ENCODE peak calls at places on chromosomes 13 and 19, in five cellular contexts. H is upper lobe of right lung; U is IMR-90; Z is naive thymus-derived CD4-positive, alpha-beta T cell; Q is psoas muscle. Y is an unnamed sample. For H3K9me3, the result is how much of the 10 kb centered on the place peaks cover.

GRCh38 chr13:108426893-108427292 is 157.4 kb downstream of the TNFSF13B start:
- DNase-seq in Z (no peak), U (no peak), Q (no peak), H (no peak), Y (no peak)

GRCh38 chr13:37934339-37935191 is 65.0 kb upstream of the TRPC4 start:
- DNase-seq in H (no peak), Z (no peak), Q (no peak), U (no peak), Y (no peak)

GRCh38 chr19:19115954-19116353 is 22.3 kb downstream of the TMEM161A start:
- DNase-seq in U (no peak), H (peak), Q (peak), Z (peak), Y (no peak)

GRCh38 chr13:44128522-44128921 is 245.1 kb upstream of the SERP2 start:
- DNase-seq in Q (peak), U (peak), H (no peak), Z (no peak), Y (no peak)

GRCh38 chr19:556611-557382 is 12.9 kb downstream of the GZMM start:
- DNase-seq in U (no peak), Z (no peak), H (no peak), Q (no peak), Y (no peak)

GRCh38 chr13:105969761-105970160 is 565.7 kb downstream of the EFNB2 start:
- DNase-seq in U (no peak), Q (no peak), H (no peak), Z (no peak), Y (no peak)

GRCh38 chr19:49355890-49356289 is 6.3 kb downstream of the TEAD2 start:
- DNase-seq in Z (no peak), H (peak), Q (no peak), U (no peak), Y (no peak)

GRCh38 chr19:35986664-35987570 is 8.1 kb upstream of the SDHAF1 start:
- DNase-seq in Z (no peak), U (no peak), H (no peak), Q (peak), Y (no peak)

GRCh38 chr13:110346661-110347067 is 39.6 kb downstream of the COL4A2 start:
- DNase-seq in Z (no peak), H (no peak), Q (no peak), U (no peak), Y (no peak)

GRCh38 chr13:95060120-95060519 is 241.1 kb downstream of the ABCC4 start:
- DNase-seq in Q (no peak), U (no peak), H (no peak), Z (no peak), Y (no peak)

GRCh38 chr19:45191324-45191845 is 12.8 kb downstream of the BLOC1S3 start:
- DNase-seq in Q (no peak), Z (no peak), H (no peak), U (no peak), Y (no peak)

GRCh38 chr19:19204181-19204580 is 967 bp upstream of the NR2C2AP start:
- DNase-seq in Q (no peak), U (no peak), H (no peak), Z (no peak), Y (no peak)

GRCh38 chr19:17341845-17342244 is 4.5 kb downstream of the GTPBP3 start:
- DNase-seq in Z (no peak), U (no peak), Q (no peak), H (no peak), Y (no peak)

GRCh38 chr19:17339088-17339741 is 1.9 kb downstream of the GTPBP3 start:
- DNase-seq in U (no peak), Q (no peak), Z (no peak), H (no peak), Y (no peak)

GRCh38 chr19:17340302-17340870 is 3.0 kb downstream of the GTPBP3 start:
- DNase-seq in Q (no peak), U (no peak), Z (no peak), H (no peak), Y (no peak)

GRCh38 chr19:17340871-17341357 is 3.6 kb downstream of the GTPBP3 start:
- DNase-seq in U (no peak), Z (no peak), Q (peak), H (no peak), Y (no peak)

GRCh38 chr19:17341386-17341785 is 4.0 kb downstream of the GTPBP3 start:
- DNase-seq in H (no peak), Z (no peak), Q (peak), U (no peak), Y (no peak)
- H3K9me3 ChIP-seq in H (under half), Z (under half), Q (under half), U (under half), Y (under half)

DNA sequence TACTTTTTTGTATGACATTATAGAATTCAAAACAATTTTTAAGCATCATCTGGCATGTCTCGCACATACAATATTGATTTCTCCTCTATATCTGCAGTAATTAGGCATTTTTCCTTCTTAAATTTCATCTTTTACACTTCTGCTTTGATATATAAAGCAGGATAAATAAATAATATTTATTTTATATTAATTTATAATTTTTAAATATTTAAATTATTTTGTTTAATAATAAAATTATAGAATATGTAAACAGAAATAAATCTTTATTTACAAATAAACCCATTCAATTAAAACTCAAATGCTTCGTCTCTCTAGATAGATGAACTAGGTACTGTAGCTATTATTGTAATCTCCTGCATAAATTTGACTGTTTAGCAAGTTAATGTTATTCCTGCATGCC is 473.5 kb upstream of the SLC10A2 start:
- DNase-seq in Q (no peak), U (no peak), H (no peak), Z (no peak), Y (no peak)
- H3K9me3 ChIP-seq in Q (under half), U (under half), H (under half), Z (under half), Y (under half)

DNA sequence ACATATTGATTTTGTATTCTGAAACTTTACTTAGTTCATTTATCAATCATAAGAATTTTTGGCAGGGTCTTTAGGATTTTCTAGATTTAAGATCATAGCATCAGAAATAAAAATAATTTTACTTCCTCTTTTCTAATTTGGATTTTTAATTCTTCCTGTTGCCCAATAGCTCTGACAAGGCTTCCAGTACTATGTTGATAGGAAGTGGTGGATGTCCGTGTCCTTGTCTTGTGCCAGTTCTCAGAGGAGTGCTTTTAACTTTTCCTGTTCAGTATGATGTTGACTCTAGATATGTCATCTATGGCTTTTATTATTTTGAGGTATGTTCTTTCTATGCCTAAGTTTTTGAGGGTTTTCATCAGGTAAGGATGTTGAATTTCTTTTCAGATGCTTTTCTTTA is 7.6 kb upstream of the KIR2DL4 start:
- DNase-seq in Q (no peak), Z (no peak), U (no peak), H (no peak), Y (no peak)
- H3K9me3 ChIP-seq in Q (under half), Z (under half), U (under half), H (under half), Y (under half)

DNA sequence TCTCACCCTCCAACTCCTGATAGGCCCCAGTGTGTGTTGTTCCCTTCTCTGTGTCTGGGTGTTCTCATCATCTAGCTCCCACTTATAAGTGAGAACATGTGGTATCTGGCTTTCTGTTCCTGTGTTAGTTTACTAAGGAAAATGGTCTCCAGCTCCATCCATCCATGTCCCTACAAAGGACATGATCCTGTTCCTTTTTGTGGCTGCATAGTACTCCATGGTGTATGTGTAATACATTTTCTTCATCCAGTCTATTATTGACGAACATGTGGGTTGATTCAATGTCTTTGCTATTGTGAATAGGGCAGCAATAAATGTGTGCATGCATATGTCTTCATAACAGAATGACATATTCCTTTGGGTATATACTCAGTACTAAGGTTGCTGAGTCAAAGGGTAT is 1397.0 kb downstream of the UQCRFS1 start:
- DNase-seq in Z (no peak), Q (no peak), H (no peak), U (no peak), Y (no peak)
- H3K9me3 ChIP-seq in Z (under half), Q (under half), H (under half), U (under half), Y (under half)

GRCh38 chr19:20660473-20660872 is 898 bp downstream of the ZNF626 start:
- DNase-seq in U (no peak), H (no peak), Q (no peak), Z (no peak), Y (no peak)
- H3K9me3 ChIP-seq in U (under half), H (under half), Q (under half), Z (under half), Y (under half)

GRCh38 chr19:10593148-10593547 is 6.0 kb upstream of the AP1M2 start:
- DNase-seq in Q (no peak), H (no peak), U (no peak), Z (no peak), Y (no peak)

GRCh38 chr19:10593820-10594637 is 6.9 kb upstream of the AP1M2 start:
- DNase-seq in Q (peak), U (no peak), Z (no peak), H (peak), Y (no peak)
- H3K9me3 ChIP-seq in Q (under half), U (under half), Z (under half), H (under half), Y (under half)

DNA sequence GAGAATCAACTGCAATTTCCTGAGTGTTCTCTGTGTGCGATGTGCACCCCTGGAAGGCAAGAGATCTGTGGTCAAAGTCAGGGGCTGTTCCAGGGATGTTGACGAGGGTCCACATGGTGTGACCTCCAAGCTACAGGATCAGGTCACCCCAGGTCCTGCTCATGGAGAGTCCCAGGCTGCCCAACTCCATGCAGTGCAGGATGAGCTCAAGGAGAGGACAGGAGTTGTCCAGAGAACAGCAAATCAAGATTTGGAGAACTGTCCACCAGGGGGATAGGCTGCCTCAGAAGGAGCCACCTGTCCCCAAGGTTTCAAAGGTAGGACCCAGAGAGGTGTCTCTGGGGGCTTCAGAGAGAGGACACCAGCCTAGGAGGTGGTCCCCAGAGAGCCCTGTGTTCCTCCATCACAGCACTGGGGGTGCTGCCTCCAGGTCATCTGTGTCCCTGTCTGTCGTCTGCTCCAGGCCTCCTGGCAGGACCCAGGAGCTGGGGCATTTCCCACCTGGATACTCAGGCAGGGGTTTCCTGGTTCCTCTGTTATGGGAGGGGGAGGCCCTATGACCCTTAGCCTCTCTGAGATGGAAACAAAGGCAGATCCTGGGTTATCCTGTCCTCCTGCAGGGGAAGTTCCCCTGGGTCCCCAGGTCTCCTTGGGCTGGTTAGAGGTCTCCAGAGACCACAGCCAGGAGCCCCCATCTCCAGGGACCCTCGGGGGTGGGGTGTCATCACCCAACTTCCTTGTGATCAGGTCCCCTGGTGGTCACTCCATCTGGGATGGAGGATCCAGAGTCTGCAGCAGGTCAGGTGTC is 2.1 kb upstream of the CEACAM7 start:
- DNase-seq in U (no peak), H (no peak), Q (no peak), Z (no peak), Y (no peak)
- H3K9me3 ChIP-seq in U (under half), H (under half), Q (under half), Z (under half), Y (under half)